ENCODE peak calls at places on chromosome 22, in seven cellular contexts. P, Y, K, A, Q, U and X are unnamed samples.

GRCh38 chr22:40491990-40492631 is 121.7 kb downstream of the SGSM3 start:
- DNase-seq in P (no peak), Y (no peak), K (no peak), A (no peak), Q (no peak), U (no peak), X (no peak)

GRCh38 chr22:49286236-49286760 is 541.4 kb downstream of the BRD1 start:
- DNase-seq in P (no peak), Y (no peak), K (no peak), A (no peak), Q (no peak), U (no peak), X (no peak)

GRCh38 chr22:33806191-33806590 is 114.1 kb downstream of the LARGE1 start:
- DNase-seq in P (no peak), Y (no peak), K (no peak), A (no peak), Q (no peak), U (no peak), X (no peak)

GRCh38 chr22:17563936-17564391 is 666 bp downstream of the SLC25A18 start:
- DNase-seq in P (no peak), Y (no peak), K (peak), A (no peak), Q (no peak), U (no peak), X (no peak)

GRCh38 chr22:17313591-17313990 is 55.7 kb upstream of the CECR2 start:
- DNase-seq in P (no peak), Y (no peak), K (no peak), A (no peak), Q (no peak), U (no peak), X (no peak)

GRCh38 chr22:37496651-37497599 is 10.7 kb upstream of the MFNG start:
- DNase-seq in P (no peak), Y (no peak), K (peak), A (no peak), Q (no peak), U (no peak), X (peak)

GRCh38 chr22:43884600-43885318 is 7.1 kb downstream of the PNPLA5 start:
- DNase-seq in P (peak), Y (peak), K (no peak), A (peak), Q (peak), U (peak), X (peak)

GRCh38 chr22:37778370-37779009 is 29.2 kb upstream of the GCAT start:
- DNase-seq in P (no peak), Y (no peak), K (no peak), A (no peak), Q (no peak), U (no peak), X (no peak)

GRCh38 chr22:26673485-26673884 is 16.1 kb downstream of the MIAT start:
- DNase-seq in P (no peak), Y (no peak), K (no peak), A (no peak), Q (no peak), U (no peak), X (no peak)

GRCh38 chr22:37021710-37022482 is 2.4 kb downstream of the MPST start:
- DNase-seq in P (peak), Y (no peak), K (peak), A (peak), Q (no peak), U (no peak), X (peak)

GRCh38 chr22:23182289-23183106 is 2.2 kb downstream of the BCR start:
- DNase-seq in P (no peak), Y (no peak), K (no peak), A (no peak), Q (no peak), U (no peak), X (no peak)

GRCh38 chr22:49052023-49052538 is 775.6 kb downstream of the BRD1 start:
- DNase-seq in P (no peak), Y (no peak), K (no peak), A (no peak), Q (no peak), U (peak), X (no peak)

GRCh38 chr22:44403930-44404329 is 91.2 kb upstream of the SHISAL1 start:
- DNase-seq in P (no peak), Y (no peak), K (no peak), A (peak), Q (peak), U (peak), X (peak)

GRCh38 chr22:50274311-50274710 is 4.1 kb upstream of the MAPK11 start:
- DNase-seq in P (no peak), Y (no peak), K (peak), A (no peak), Q (no peak), U (peak), X (peak)

GRCh38 chr22:50208430-50208938 is 7.7 kb downstream of the SELENOO start:
- DNase-seq in P (no peak), Y (no peak), K (no peak), A (no peak), Q (no peak), U (no peak), X (no peak)

GRCh38 chr22:22881116-22882032 is 6.2 kb upstream of the IGLL5 start:
- DNase-seq in P (no peak), Y (no peak), K (no peak), A (no peak), Q (no peak), U (no peak), X (no peak)

GRCh38 chr22:36201630-36202312 is at the start of gene APOL4:
- DNase-seq in P (no peak), Y (no peak), K (no peak), A (peak), Q (peak), U (no peak), X (no peak)

GRCh38 chr22:42662114-42663021 is 13.2 kb upstream of the CYB5R3 start:
- DNase-seq in P (peak), Y (peak), K (peak), A (peak), Q (peak), U (peak), X (peak)
- TF ChIP-seq CTCF in P (peak), Y (peak), K (peak), A (peak), Q (no peak), U (peak), X (peak)

DNA sequence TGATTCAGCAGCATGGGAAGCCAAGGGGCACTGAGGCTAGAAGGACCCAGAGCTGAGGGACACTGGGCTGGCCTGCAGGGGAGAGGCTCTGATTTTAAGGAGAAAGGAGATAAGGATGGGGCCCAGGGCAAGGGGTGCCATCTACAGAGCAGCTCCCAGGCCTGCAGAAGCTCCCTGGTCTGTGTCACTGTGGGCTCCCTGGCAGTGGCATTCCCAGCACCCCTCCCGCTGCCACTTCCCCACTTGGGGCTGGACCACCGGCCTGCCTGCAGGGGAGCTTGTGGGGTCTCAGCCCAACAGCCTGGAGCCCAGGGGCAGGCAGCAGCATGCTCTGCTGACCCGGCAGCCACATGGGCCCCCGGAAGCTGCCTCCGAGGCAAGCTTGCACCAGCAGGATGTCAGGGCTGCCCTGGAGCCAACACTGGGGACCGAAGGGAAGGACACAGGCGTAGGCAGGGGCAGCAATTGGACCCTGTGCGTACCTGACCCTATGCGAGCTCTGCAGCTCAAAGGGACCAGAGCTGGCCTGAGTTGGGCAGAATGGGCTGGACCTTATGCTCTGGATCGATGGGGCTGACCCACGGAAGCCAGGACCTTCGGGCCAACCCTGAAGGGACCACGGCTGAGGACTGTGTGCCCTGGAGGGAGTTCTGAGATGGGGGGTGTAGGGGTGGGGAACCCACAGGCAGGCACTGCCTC is 35.4 kb upstream of the WNT7B start:
- DNase-seq in P (no peak), Y (no peak), K (no peak), A (no peak), Q (peak), U (peak), X (no peak)
- TF ChIP-seq CTCF in P (no peak), Y (no peak), K (no peak), A (no peak), Q (no peak), U (no peak), X (no peak)

DNA sequence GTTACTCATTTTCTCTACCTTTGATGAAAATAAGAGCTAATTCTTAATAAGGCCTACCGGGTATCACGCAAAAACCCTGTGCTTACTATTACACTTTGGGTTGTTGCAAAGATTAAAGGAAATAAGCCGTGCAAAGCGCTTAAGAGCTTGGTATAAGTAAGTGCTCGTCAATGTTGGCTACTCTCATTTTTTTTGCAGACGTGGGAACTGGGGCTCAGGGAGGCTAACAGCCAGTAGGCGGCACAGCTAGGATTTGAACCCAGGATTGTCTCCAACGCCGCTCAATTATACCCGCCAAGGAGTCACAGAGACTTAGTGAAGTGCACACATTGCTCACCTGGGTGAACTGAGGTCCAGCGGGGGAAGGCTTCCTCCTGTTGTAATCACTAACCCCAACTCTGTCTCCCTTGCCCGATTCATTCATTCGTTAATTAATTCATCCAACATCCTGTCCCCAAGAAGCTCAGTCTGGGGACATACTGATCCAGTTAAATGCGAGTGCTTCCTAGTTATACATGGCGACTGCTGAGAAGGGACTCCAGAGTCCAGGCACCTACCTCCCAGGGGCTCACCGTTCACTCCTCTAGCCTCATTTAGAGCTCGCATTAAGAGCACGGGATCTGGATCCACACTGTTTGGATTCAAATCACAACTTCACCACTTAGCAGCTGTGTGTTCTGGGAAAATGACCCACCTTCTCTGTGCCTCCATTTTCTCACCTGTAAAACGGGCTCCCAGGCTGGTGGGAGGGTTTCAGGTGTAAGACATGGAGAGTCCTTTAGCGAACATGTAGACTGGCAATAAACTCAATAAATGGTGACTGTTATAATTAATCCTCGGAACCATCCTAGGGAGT is 869 bp upstream of the MTFP1 start:
- DNase-seq in P (peak), Y (no peak), K (peak), A (no peak), Q (no peak), U (no peak), X (peak)
- TF ChIP-seq CTCF in P (no peak), Y (no peak), K (peak), A (no peak), Q (no peak), U (no peak), X (peak)

DNA sequence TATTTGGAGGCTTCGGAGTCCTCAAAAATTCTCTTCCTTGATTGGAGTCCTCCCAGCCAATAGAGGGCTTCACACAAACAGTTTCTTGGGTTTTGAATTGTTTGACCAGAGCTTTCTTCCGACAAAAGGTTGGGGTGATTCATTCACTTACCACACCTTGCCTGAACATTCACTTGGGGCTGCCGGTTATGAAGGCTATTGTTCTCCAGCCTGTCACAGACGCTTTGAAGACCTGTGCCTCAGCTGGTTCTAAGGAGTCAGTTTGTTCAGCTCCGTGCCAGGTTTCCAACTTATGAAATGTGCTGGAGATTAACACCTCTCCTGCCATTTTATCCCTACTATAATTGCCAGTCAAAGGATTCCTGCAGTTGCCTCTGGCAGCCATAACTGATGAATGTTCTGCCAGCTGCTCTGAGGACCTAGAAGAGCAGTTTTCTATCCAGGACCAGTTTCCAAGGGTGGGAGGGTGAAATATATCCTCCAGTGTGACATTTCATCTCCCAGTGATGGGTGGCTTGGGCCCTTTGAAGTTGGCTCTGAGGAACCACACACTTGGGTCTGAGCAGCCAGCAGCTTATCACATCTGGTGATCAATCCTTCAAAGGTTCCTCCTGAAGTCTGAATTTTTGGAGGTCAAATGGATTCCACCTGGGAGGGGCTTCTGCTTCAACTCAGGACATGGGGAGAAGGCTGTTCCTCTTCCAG is 31.4 kb downstream of the LIMK2 start:
- DNase-seq in P (no peak), Y (no peak), K (peak), A (no peak), Q (no peak), U (no peak), X (no peak)
- TF ChIP-seq CTCF in P (no peak), Y (no peak), K (no peak), A (no peak), Q (no peak), U (no peak), X (no peak)

DNA sequence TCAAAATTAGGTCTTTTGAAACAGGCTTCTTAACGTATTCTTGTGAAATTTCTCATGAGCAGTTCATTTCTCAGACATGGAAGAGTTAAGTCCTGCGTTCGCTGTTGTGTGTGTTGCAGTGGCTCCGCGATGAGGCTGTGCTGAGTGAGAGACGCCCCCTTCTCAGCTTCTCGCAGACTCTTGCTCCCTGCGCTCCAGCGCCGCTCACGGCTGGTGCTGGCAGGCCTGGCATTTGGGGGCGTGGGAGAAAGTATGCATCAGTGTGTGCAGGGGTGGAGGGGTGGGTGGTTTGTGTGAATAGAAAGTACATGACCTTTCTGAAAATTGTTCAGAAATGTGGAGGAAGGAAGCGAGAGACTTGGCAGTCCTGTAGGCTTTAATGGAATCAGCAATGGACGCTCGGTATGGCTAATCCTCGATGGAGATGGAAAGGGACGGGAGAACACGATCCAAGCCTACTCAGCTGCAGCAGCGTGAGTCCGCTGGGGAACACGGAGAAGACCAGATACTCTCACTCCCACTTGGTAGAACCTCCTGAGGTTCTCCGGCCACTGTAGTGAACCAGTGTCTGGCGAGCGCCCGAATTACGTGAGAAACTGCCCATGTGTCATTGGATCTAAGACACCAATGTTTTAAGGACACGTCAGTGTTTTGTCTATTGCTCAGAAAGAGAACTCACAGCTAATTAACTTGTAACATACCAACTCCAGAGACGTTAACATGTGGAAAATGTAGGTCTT is 5.9 kb downstream of the TAB1 start:
- DNase-seq in P (no peak), Y (no peak), K (peak), A (peak), Q (no peak), U (peak), X (no peak)
- TF ChIP-seq CTCF in P (no peak), Y (no peak), K (no peak), A (no peak), Q (no peak), U (peak), X (no peak)

GRCh38 chr22:24426436-24426835 is 963 bp upstream of the ADORA2A start:
- DNase-seq in P (no peak), Y (no peak), K (no peak), A (peak), Q (no peak), U (no peak), X (no peak)

GRCh38 chr22:24429411-24430365 is 2.3 kb downstream of the ADORA2A start:
- DNase-seq in P (peak), Y (no peak), K (peak), A (peak), Q (no peak), U (peak), X (no peak)

GRCh38 chr22:24428751-24429410 is 1.5 kb downstream of the ADORA2A start:
- DNase-seq in P (no peak), Y (no peak), K (no peak), A (peak), Q (no peak), U (no peak), X (no peak)

GRCh38 chr22:24426859-24427499 is 420 bp upstream of the ADORA2A start:
- DNase-seq in P (no peak), Y (no peak), K (no peak), A (peak), Q (no peak), U (no peak), X (no peak)

DNA sequence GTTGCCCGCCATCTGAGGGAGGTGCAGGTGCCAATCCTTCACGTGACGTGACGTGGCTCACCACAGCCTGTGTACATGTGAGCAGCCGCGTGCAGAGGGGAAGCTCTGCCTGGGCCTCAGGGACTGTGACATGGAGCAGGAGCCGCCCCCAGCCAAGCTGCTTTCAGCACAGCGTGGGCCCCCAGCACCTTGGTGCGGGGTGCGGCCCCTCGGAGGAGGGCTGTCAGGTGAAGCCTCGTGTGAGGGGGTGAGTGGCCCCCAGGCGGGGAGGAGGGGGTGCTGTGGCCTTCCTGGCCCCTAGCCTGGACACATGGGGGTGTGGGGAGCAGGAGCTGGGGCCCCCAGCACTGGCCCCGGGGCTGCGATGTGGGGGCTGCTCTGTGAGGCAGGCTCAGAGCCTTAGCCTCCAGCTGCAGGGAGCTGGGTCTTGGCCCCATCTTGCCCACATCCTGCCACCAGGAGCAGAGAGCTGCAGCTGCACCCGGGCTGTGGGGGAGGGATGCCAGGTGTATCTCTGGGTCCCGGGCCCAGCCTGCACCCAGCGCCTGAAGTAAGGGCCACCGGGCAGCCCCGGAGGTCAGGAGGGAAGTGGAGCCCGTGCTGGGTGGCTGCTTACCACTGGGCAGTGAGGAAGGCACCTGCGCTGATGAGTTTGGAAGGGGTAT is at the start of gene ADORA2A:
- DNase-seq in P (no peak), Y (no peak), K (no peak), A (peak), Q (peak), U (no peak), X (no peak)
- TF ChIP-seq CTCF in P (no peak), Y (no peak), K (no peak), A (no peak), Q (no peak), U (no peak), X (no peak)

GRCh38 chr22:31039393-31039792 is 41.7 kb upstream of the SMTN start:
- DNase-seq in P (no peak), Y (no peak), K (peak), A (no peak), Q (no peak), U (no peak), X (no peak)

GRCh38 chr22:31038686-31039085 is 42.4 kb upstream of the SMTN start:
- DNase-seq in P (no peak), Y (no peak), K (no peak), A (no peak), Q (no peak), U (no peak), X (no peak)

GRCh38 chr22:31040542-31041398 is 40.3 kb upstream of the SMTN start:
- DNase-seq in P (no peak), Y (no peak), K (no peak), A (no peak), Q (no peak), U (no peak), X (no peak)

DNA sequence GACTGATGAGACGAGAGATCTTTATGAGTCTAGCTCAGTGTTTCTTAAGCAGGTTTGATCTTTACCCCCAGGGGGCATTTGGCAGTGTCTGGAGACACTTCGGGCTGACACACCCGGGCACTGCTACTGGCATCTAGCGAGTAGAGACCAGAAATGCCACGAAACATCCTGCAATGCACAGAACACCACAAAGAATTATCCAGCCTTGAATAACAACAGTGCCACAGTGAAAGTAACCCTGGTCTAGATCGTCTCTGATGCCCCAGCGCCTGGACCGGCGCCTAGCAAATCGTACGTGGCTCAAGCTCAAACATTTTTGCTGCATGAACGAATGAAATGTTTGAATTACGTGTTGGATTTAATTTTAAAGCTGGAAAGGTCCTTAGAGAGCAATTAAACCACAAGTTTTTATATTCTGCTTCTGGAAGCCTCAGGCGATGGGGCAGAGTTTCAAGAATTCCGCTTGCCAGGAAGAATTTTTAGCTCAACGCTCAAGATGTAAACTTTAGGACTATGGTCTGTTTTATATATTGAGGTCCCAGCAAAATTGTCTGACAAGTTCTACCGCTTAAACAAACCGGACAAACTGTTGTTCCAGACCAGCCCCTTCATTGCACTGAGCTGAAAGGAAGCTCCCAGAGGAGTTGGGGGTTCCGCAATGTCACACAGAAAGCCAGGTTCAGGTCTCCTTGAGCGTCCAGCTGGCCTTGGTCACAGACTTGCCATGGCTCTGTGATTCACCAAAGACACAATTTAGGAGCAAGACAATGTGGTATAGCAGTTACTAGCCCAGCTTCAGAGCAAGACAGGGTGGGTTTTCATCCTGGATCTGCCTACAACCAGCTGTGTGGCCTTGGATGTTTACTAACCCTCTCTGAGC is 44.2 kb upstream of the SMTN start:
- DNase-seq in P (no peak), Y (no peak), K (peak), A (no peak), Q (no peak), U (no peak), X (no peak)
- TF ChIP-seq CTCF in P (no peak), Y (no peak), K (peak), A (no peak), Q (no peak), U (no peak), X (no peak)